ENCODE peak calls at places on chromosomes 11 and 22, in ten cellular contexts. N, P, D, Z, I, H, E, J, C and F are unnamed samples. For H3K9me3, the result is how much of the 10 kb centered on the place peaks cover.

GRCh38 chr22:22342697-22343602 is 98.4 kb downstream of the VPREB1 start:
- DNase-seq in N (peak), P (peak), D (peak), Z (no peak), I (peak), H (peak), E (no peak), J (peak), C (peak), F (peak)

GRCh38 chr11:74783241-74783871 is 34.7 kb downstream of the RNF169 start:
- DNase-seq in N (peak), P (peak), D (peak), Z (no peak), I (no peak), H (no peak), E (no peak), J (no peak), C (no peak), F (no peak)

GRCh38 chr11:45332486-45332934 is 46.4 kb upstream of the SYT13 start:
- DNase-seq in N (no peak), P (peak), D (peak), Z (no peak), I (peak), H (no peak), E (peak), J (peak), C (peak), F (no peak)

GRCh38 chr22:30325065-30325720 is 1.5 kb downstream of the TBC1D10A start:
- DNase-seq in N (peak), P (no peak), D (no peak), Z (peak), I (no peak), H (no peak), E (peak), J (peak), C (peak), F (no peak)

GRCh38 chr11:119516060-119516459 is 93.1 kb upstream of the THY1 start:
- DNase-seq in N (no peak), P (no peak), D (no peak), Z (no peak), I (no peak), H (no peak), E (no peak), J (no peak), C (no peak), F (no peak)

GRCh38 chr11:68950268-68950667 is 30.5 kb downstream of the MRGPRD start:
- DNase-seq in N (no peak), P (no peak), D (no peak), Z (no peak), I (no peak), H (no peak), E (no peak), J (no peak), C (peak), F (no peak)

GRCh38 chr11:118907749-118908106 is 18.0 kb downstream of the BCL9L start:
- DNase-seq in N (no peak), P (no peak), D (no peak), Z (no peak), I (no peak), H (no peak), E (no peak), J (no peak), C (peak), F (peak)

GRCh38 chr22:45996241-45997076 is 19.5 kb upstream of the WNT7B start:
- DNase-seq in N (no peak), P (no peak), D (no peak), Z (no peak), I (no peak), H (no peak), E (peak), J (peak), C (no peak), F (peak)

GRCh38 chr11:81707881-81708280 is 1025.8 kb downstream of the FAM181B start:
- DNase-seq in N (no peak), P (no peak), D (no peak), Z (no peak), I (no peak), H (no peak), E (no peak), J (no peak), C (peak), F (no peak)

GRCh38 chr11:18384157-18384641 is 10.2 kb upstream of the LDHA start:
- DNase-seq in N (peak), P (peak), D (peak), Z (peak), I (no peak), H (no peak), E (peak), J (peak), C (peak), F (peak)

GRCh38 chr11:102760355-102761035 is 19.9 kb downstream of the MMP10 start:
- DNase-seq in N (peak), P (no peak), D (no peak), Z (no peak), I (no peak), H (no peak), E (no peak), J (no peak), C (no peak), F (no peak)

GRCh38 chr11:74466916-74467885 is at the start of gene KCNE3:
- DNase-seq in N (no peak), P (no peak), D (no peak), Z (no peak), I (no peak), H (no peak), E (peak), J (peak), C (peak), F (peak)

GRCh38 chr11:19867064-19867463 is 154.4 kb downstream of the NAV2 start:
- DNase-seq in N (no peak), P (no peak), D (no peak), Z (no peak), I (no peak), H (no peak), E (no peak), J (no peak), C (no peak), F (no peak)

GRCh38 chr11:19869466-19869865 is 156.8 kb downstream of the NAV2 start:
- DNase-seq in N (no peak), P (no peak), D (no peak), Z (no peak), I (no peak), H (no peak), E (no peak), J (no peak), C (no peak), F (no peak)

GRCh38 chr11:19868281-19868821 is 155.7 kb downstream of the NAV2 start:
- DNase-seq in N (peak), P (no peak), D (no peak), Z (peak), I (no peak), H (no peak), E (peak), J (no peak), C (peak), F (no peak)

GRCh38 chr11:19869946-19870589 is 157.4 kb downstream of the NAV2 start:
- DNase-seq in N (no peak), P (no peak), D (no peak), Z (no peak), I (no peak), H (no peak), E (no peak), J (no peak), C (no peak), F (no peak)

GRCh38 chr11:19868871-19869270 is 156.2 kb downstream of the NAV2 start:
- DNase-seq in N (no peak), P (no peak), D (no peak), Z (no peak), I (no peak), H (no peak), E (no peak), J (no peak), C (no peak), F (no peak)
- H3K9me3 ChIP-seq in N (under half), P (under half), D (under half), Z (under half), I (under half), H (under half), E (under half), J (under half), C (under half), F (under half)

GRCh38 chr11:2645779-2646118 is 54.0 kb downstream of the KCNQ1OT1 start:
- DNase-seq in N (no peak), P (no peak), D (no peak), Z (no peak), I (no peak), H (no peak), E (no peak), J (no peak), C (no peak), F (no peak)

GRCh38 chr11:2647167-2647566 is 52.6 kb downstream of the KCNQ1OT1 start:
- DNase-seq in N (no peak), P (no peak), D (no peak), Z (no peak), I (no peak), H (no peak), E (no peak), J (no peak), C (no peak), F (no peak)

GRCh38 chr11:2644844-2645778 is 54.7 kb downstream of the KCNQ1OT1 start:
- DNase-seq in N (no peak), P (no peak), D (no peak), Z (no peak), I (no peak), H (no peak), E (no peak), J (no peak), C (no peak), F (no peak)

GRCh38 chr11:2643746-2644145 is 56.0 kb downstream of the KCNQ1OT1 start:
- DNase-seq in N (no peak), P (no peak), D (no peak), Z (no peak), I (no peak), H (no peak), E (no peak), J (no peak), C (no peak), F (no peak)

DNA sequence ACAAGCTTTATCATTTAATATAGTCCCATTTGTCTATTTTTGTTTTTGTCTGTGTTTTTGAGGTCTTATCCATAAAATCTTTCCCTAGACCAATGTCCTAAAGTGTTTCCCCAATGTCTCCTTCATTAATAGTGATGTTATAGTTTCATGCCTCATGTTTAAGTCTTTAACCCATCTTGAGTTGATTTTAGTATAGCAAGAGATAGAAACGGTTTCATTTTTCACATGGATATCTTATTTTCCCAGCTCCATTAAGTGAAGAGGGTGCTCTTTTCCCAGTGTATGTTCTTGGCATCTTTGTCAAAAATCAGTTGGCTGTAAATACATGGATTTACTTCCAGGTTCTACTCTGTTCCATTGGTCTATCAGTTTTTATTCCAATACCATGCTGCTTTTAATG is 58.2 kb downstream of the KCNQ1OT1 start:
- DNase-seq in N (no peak), P (no peak), D (no peak), Z (no peak), I (no peak), H (no peak), E (no peak), J (no peak), C (no peak), F (no peak)
- H3K9me3 ChIP-seq in N (under half), P (under half), D (under half), Z (half or more), I (under half), H (under half), E (under half), J (under half), C (half or more), F (under half)

DNA sequence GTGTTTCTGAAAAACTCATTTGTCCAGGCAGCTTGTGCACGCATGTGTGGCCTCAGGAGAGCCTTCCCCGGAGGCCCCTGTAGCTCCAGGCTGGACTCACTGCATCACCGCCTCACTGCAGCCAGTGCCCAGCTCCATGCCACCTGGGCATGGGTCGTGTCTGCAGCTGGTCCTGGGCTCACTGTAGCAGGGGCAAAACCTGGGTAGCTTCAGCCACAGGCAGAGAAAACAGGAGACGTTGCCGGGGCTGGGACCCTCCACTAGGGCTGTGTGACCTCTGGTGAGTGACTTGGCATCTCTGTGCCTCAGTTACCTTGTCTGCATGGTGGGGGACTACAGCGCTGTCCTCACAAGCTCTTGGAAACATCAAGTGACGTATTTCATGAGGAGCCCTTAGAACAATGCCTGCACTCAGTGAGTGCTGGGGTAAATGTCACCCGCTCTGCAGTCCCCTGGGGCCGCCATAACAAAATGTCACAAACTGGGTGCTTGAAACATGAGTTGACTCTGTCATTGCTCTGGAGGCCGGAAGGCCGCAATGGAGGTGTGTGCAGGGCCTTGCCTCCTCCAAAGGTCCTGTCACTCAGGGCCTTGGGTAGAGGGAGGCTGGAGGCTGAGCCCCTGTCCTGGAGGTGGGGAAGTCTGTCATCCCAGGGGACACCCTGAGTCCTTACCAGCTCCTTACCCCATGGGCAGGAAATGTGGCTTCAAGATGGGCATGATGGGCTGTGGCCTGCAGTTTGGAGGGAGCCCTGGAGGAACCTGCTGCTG is 488.7 kb downstream of the TBC1D22A start:
- DNase-seq in N (no peak), P (no peak), D (no peak), Z (no peak), I (no peak), H (no peak), E (no peak), J (no peak), C (no peak), F (no peak)
- H3K9me3 ChIP-seq in N (under half), P (under half), D (under half), Z (under half), I (under half), H (under half), E (under half), J (under half), C (under half), F (under half)

GRCh38 chr22:47220752-47221151 is 458.3 kb downstream of the TBC1D22A start:
- DNase-seq in N (no peak), P (no peak), D (no peak), Z (no peak), I (no peak), H (no peak), E (no peak), J (no peak), C (no peak), F (no peak)

GRCh38 chr22:47218671-47219070 is 456.2 kb downstream of the TBC1D22A start:
- DNase-seq in N (no peak), P (no peak), D (no peak), Z (no peak), I (no peak), H (no peak), E (peak), J (no peak), C (peak), F (no peak)

GRCh38 chr22:47215851-47216250 is 453.4 kb downstream of the TBC1D22A start:
- DNase-seq in N (no peak), P (no peak), D (no peak), Z (no peak), I (no peak), H (no peak), E (peak), J (no peak), C (no peak), F (no peak)

GRCh38 chr22:47221840-47222615 is 459.6 kb downstream of the TBC1D22A start:
- DNase-seq in N (no peak), P (no peak), D (no peak), Z (no peak), I (no peak), H (no peak), E (peak), J (no peak), C (no peak), F (no peak)

GRCh38 chr22:47219789-47220188 is 457.3 kb downstream of the TBC1D22A start:
- DNase-seq in N (no peak), P (no peak), D (no peak), Z (no peak), I (no peak), H (no peak), E (peak), J (no peak), C (peak), F (no peak)
- H3K9me3 ChIP-seq in N (under half), P (under half), D (under half), Z (under half), I (under half), H (under half), E (under half), J (under half), C (under half), F (under half)

GRCh38 chr11:60321051-60321450 is 6.0 kb upstream of the MS4A6E start:
- DNase-seq in N (no peak), P (no peak), D (no peak), Z (no peak), I (no peak), H (no peak), E (no peak), J (no peak), C (no peak), F (no peak)
- H3K9me3 ChIP-seq in N (under half), P (under half), D (under half), Z (under half), I (under half), H (under half), E (under half), J (under half), C (under half), F (under half)

DNA sequence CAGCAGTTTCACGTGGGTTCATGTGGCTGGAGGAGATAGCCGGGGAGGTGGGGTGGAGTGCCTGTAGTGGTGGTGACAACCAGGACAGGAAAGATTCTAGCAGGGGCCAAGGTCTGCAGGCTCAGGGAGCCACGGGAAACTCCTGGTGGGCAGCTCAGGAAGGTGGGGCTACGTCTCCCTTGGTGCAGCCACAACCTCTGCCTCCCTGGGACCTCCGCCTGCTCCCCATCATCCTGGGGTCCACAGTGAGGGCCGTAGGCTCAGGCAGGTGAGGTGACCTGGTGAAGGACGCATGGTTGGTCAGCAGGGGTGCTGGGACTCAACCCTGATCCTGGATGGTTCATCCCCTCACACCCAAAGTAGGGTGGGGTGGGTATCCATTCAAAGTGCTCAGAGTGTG is 524.1 kb downstream of the TBC1D22A start:
- DNase-seq in N (no peak), P (no peak), D (no peak), Z (no peak), I (no peak), H (no peak), E (peak), J (no peak), C (no peak), F (peak)
- H3K9me3 ChIP-seq in N (under half), P (under half), D (under half), Z (under half), I (under half), H (under half), E (under half), J (under half), C (under half), F (under half)

GRCh38 chr22:25779426-25779825 is 37.4 kb downstream of the MYO18B start:
- DNase-seq in N (no peak), P (no peak), D (no peak), Z (no peak), I (no peak), H (no peak), E (no peak), J (no peak), C (no peak), F (no peak)
- H3K9me3 ChIP-seq in N (under half), P (under half), D (under half), Z (under half), I (under half), H (under half), E (under half), J (under half), C (under half), F (under half)

GRCh38 chr22:48746789-48747425 is 1080.8 kb downstream of the BRD1 start:
- DNase-seq in N (no peak), P (no peak), D (no peak), Z (no peak), I (no peak), H (no peak), E (peak), J (peak), C (no peak), F (no peak)

GRCh38 chr22:48744283-48744641 is 1083.4 kb downstream of the BRD1 start:
- DNase-seq in N (no peak), P (no peak), D (no peak), Z (no peak), I (no peak), H (no peak), E (no peak), J (peak), C (no peak), F (peak)

GRCh38 chr22:48748113-48748859 is 1079.4 kb downstream of the BRD1 start:
- DNase-seq in N (no peak), P (no peak), D (no peak), Z (no peak), I (no peak), H (no peak), E (peak), J (peak), C (no peak), F (peak)

GRCh38 chr22:48744967-48745841 is 1082.5 kb downstream of the BRD1 start:
- DNase-seq in N (no peak), P (no peak), D (no peak), Z (no peak), I (no peak), H (no peak), E (no peak), J (peak), C (no peak), F (no peak)

DNA sequence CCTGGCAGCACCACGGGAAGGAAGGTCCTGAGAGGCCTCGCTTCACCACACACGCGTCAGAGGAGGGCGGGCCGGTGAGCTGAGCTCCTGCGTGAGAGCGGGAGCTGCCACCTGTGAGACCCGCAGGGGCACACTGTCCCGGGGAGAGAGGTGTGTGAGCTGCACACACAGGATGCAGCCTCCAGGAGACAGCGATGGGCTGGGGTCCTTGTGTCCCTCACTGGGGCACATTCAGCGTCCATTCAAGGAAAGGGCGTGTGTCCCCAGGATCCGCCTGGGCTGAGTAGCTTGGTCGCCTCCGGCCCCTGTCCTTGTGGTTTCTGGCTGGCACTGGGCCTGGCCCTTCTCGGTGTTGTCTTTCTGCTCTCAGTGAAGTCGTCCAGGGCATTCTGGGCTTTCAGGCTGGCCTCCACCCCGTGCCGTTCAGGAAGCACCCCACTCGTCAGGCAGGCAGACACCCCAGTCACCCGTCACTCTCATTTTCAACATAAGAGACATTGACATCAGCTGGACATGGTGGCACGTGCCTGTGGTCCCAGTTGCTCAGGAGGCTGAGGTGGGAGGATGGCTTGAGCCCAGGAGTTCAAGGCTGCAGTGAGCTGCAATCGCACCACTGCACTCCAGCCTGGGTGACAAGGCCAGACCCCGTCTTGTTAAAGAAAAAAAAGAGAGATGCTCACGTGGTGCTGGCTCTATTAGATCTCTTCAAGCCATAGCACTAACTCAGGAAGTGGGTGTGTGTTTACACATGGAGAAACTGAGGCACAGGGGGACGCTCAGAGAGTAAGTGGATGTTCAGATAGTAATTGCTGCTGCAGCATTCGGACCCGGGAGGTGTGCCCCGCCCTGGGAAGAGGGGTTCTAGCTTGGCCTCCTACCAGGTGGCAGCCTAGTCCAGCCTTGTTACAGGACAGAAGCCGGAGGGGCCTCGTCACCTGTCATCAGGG is 1081.6 kb downstream of the BRD1 start:
- DNase-seq in N (no peak), P (no peak), D (no peak), Z (no peak), I (no peak), H (no peak), E (no peak), J (peak), C (peak), F (no peak)
- H3K9me3 ChIP-seq in N (half or more), P (under half), D (under half), Z (under half), I (under half), H (under half), E (under half), J (under half), C (under half), F (under half)

GRCh38 chr11:83951521-83951920 is 665.4 kb upstream of the CCDC90B start:
- DNase-seq in N (no peak), P (no peak), D (no peak), Z (no peak), I (no peak), H (no peak), E (no peak), J (no peak), C (no peak), F (no peak)
- H3K9me3 ChIP-seq in N (under half), P (under half), D (under half), Z (under half), I (under half), H (under half), E (under half), J (under half), C (under half), F (under half)